ENCODE peak calls at places on chromosomes 16 and 17, in four cellular contexts. N is activated CD4-positive, alpha-beta T cell treated with anti-CD3 and anti-CD28 coated beads, Interleukin-2, amount 50 U/mL, for 1 hour; Y is fibroblast of the conjunctiva; Z is anterior cingulate cortex. M is an unnamed sample.

GRCh38 chr16:71927383-71927782 is 32.1 kb downstream of the IST1 start:
- DNase-seq in N (no peak), Y (peak), Z (no peak), M (no peak)

GRCh38 chr16:4500283-4500682 is 24.1 kb downstream of the HMOX2 start:
- DNase-seq in N (no peak), Y (no peak), Z (no peak), M (no peak)

GRCh38 chr17:39016193-39017153 is 49.3 kb upstream of the FBXO47 start:
- DNase-seq in N (no peak), Y (no peak), Z (no peak), M (no peak)

GRCh38 chr16:60645541-60645940 is 1390.7 kb downstream of the CDH8 start:
- DNase-seq in N (no peak), Y (no peak), Z (no peak), M (no peak)

GRCh38 chr17:42754782-42755181 is 6.2 kb upstream of the RAMP2 start:
- DNase-seq in N (no peak), Y (peak), Z (no peak), M (peak)

GRCh38 chr16:82630219-82630618 is 3.5 kb downstream of the CDH13 start:
- DNase-seq in N (no peak), Y (no peak), Z (no peak), M (no peak)

GRCh38 chr17:76048025-76048605 is 21.0 kb upstream of the EVPL start:
- DNase-seq in N (no peak), Y (no peak), Z (no peak), M (no peak)

GRCh38 chr17:6775871-6776405 is at the start of gene FBXO39:
- DNase-seq in N (no peak), Y (no peak), Z (no peak), M (no peak)

GRCh38 chr17:39231587-39232551 is 6.1 kb upstream of the STAC2 start:
- DNase-seq in N (peak), Y (no peak), Z (no peak), M (peak)

GRCh38 chr16:73311857-73312723 is 264.2 kb upstream of the ZFHX3 start:
- DNase-seq in N (no peak), Y (no peak), Z (no peak), M (no peak)

GRCh38 chr17:7438050-7438614 is 1.2 kb upstream of the FGF11 start:
- DNase-seq in N (peak), Y (no peak), Z (peak), M (peak)

GRCh38 chr16:1821861-1822611 is 4.6 kb downstream of the HAGH start:
- DNase-seq in N (no peak), Y (no peak), Z (no peak), M (no peak)

GRCh38 chr16:7615565-7615964 is 282.9 kb downstream of the RBFOX1 start:
- DNase-seq in N (no peak), Y (no peak), Z (no peak), M (no peak)

GRCh38 chr17:72977768-72978417 is 114.6 kb downstream of the SLC39A11 start:
- DNase-seq in N (no peak), Y (no peak), Z (no peak), M (no peak)

GRCh38 chr17:43670645-43671074 is 8.9 kb upstream of the MEOX1 start:
- DNase-seq in N (no peak), Y (no peak), Z (no peak), M (no peak)

GRCh38 chr17:35730400-35731005 is 936 bp upstream of the RASL10B start:
- DNase-seq in N (no peak), Y (no peak), Z (no peak), M (no peak)

GRCh38 chr17:19867654-19868395 is at the start of gene ULK2:
- DNase-seq in N (peak), Y (peak), Z (peak), M (no peak)

GRCh38 chr17:47807421-47807820 is 14.2 kb downstream of the OSBPL7 start:
- DNase-seq in N (no peak), Y (no peak), Z (no peak), M (peak)

GRCh38 chr17:2181206-2181983 is 122.2 kb downstream of the SMG6 start:
- DNase-seq in N (no peak), Y (peak), Z (peak), M (no peak)

GRCh38 chr17:43832976-43833829 is at the start of gene MPP3:
- DNase-seq in N (peak), Y (peak), Z (peak), M (peak)

GRCh38 chr17:77363821-77364361 is 223.1 kb downstream of the SEC14L1 start:
- DNase-seq in N (no peak), Y (no peak), Z (no peak), M (peak)

GRCh38 chr16:22664132-22664531 is 149.8 kb upstream of the HS3ST2 start:
- DNase-seq in N (no peak), Y (no peak), Z (no peak), M (no peak)

GRCh38 chr16:81687183-81687456 is 92.0 kb upstream of the PLCG2 start:
- DNase-seq in N (no peak), Y (no peak), Z (no peak), M (no peak)

GRCh38 chr17:41758601-41759000 is 24.2 kb upstream of the HAP1 start:
- DNase-seq in N (no peak), Y (no peak), Z (no peak), M (no peak)

GRCh38 chr16:57301126-57301817 is 16.8 kb upstream of the PLLP start:
- DNase-seq in N (no peak), Y (no peak), Z (peak), M (no peak)

GRCh38 chr16:86198201-86199118 is 299.5 kb downstream of the IRF8 start:
- DNase-seq in N (no peak), Y (no peak), Z (no peak), M (no peak)

GRCh38 chr17:17415006-17415405 is 61.8 kb upstream of the MED9 start:
- DNase-seq in N (no peak), Y (no peak), Z (no peak), M (no peak)

GRCh38 chr16:49921791-49922456 is 66.0 kb upstream of the ZNF423 start:
- DNase-seq in N (peak), Y (peak), Z (peak), M (peak)

GRCh38 chr17:43840814-43841213 is 6.2 kb upstream of the CD300LG start:
- DNase-seq in N (no peak), Y (no peak), Z (no peak), M (no peak)

GRCh38 chr16:56348168-56349085 is 76.9 kb downstream of the AMFR start:
- DNase-seq in N (no peak), Y (no peak), Z (no peak), M (no peak)

GRCh38 chr16:4787068-4787467 is 1.1 kb downstream of the SEPTIN12 start:
- DNase-seq in N (no peak), Y (no peak), Z (no peak), M (no peak)

GRCh38 chr17:37094391-37094790 is 145.6 kb downstream of the AATF start:
- DNase-seq in N (no peak), Y (no peak), Z (no peak), M (no peak)

GRCh38 chr16:85137323-85138072 is 25.2 kb upstream of the CIBAR2 start:
- DNase-seq in N (no peak), Y (peak), Z (peak), M (peak)

GRCh38 chr16:23678430-23679273 is at the start of gene PLK1:
- DNase-seq in N (peak), Y (peak), Z (peak), M (peak)

GRCh38 chr16:31519746-31520145 is 8.0 kb upstream of the AHSP start:
- DNase-seq in N (no peak), Y (no peak), Z (no peak), M (no peak)

GRCh38 chr17:5871666-5872065 is 198.5 kb upstream of the WSCD1 start:
- DNase-seq in N (no peak), Y (no peak), Z (no peak), M (no peak)

GRCh38 chr17:41645371-41646063 is 21.1 kb upstream of the KRT17 start:
- DNase-seq in N (no peak), Y (no peak), Z (no peak), M (no peak)

GRCh38 chr16:67939507-67940435 is 3.1 kb upstream of the PSMB10 start:
- DNase-seq in N (peak), Y (no peak), Z (no peak), M (peak)